ENCODE peak calls at places on chromosome 1, in ten cellular contexts. O, N, V, M, R, H, T, Y, D and C are unnamed samples.

GRCh38 chr1:109204484-109204883 is 9.2 kb upstream of the SARS1 start:
- DNase-seq in O (no peak), M (no peak), V (no peak), D (no peak), H (no peak), R (no peak), N (no peak), T (no peak), Y (no peak), C (no peak)

GRCh38 chr1:151720190-151720953 is 950 bp upstream of the RIIAD1 start:
- DNase-seq in T (no peak), O (no peak), R (no peak), H (no peak), N (no peak), V (no peak), Y (peak), D (no peak), M (no peak), C (no peak)

GRCh38 chr1:206916000-206916709 is 5.6 kb downstream of the FCMR start:
- DNase-seq in Y (no peak), N (no peak), O (no peak), V (no peak), M (no peak), H (no peak), D (no peak), T (no peak), R (no peak), C (no peak)

GRCh38 chr1:167880570-167880969 is 33.4 kb downstream of the ADCY10 start:
- DNase-seq in D (no peak), O (no peak), N (no peak), V (no peak), R (no peak), T (no peak), M (no peak), H (no peak), Y (peak), C (no peak)

GRCh38 chr1:42432714-42433113 is 23.1 kb downstream of the ZMYND12 start:
- DNase-seq in O (no peak), R (no peak), M (no peak), V (no peak), N (no peak), Y (no peak), H (no peak), D (no peak), T (no peak), C (no peak)

GRCh38 chr1:4090556-4090955 is 190.5 kb upstream of the C1orf174 start:
- DNase-seq in V (no peak), Y (no peak), N (no peak), O (no peak), H (no peak), R (no peak), M (no peak), D (no peak), T (no peak), C (no peak)

GRCh38 chr1:234645474-234645953 is 35.5 kb upstream of the IRF2BP2 start:
- DNase-seq in V (no peak), T (no peak), H (no peak), Y (no peak), R (no peak), N (no peak), M (no peak), O (no peak), D (no peak), C (no peak)

GRCh38 chr1:200150721-200151120 is 123.2 kb downstream of the NR5A2 start:
- DNase-seq in O (no peak), T (peak), R (no peak), H (no peak), V (peak), D (peak), M (peak), Y (peak), N (peak), C (no peak)

GRCh38 chr1:214423045-214423444 is 128.4 kb downstream of the PTPN14 start:
- DNase-seq in M (no peak), O (no peak), Y (no peak), R (no peak), N (no peak), D (no peak), V (no peak), T (no peak), H (no peak), C (no peak)